ENCODE peak calls at places on chromosomes 11 and 22, in seven cellular contexts. P, D, F, I, Y, S and K are unnamed samples.

GRCh38 chr11:25899761-25900160 is 432.2 kb upstream of the ANO3 start:
- DNase-seq in F (no peak), D (no peak), P (no peak), I (no peak), S (no peak), Y (no peak), K (no peak)

GRCh38 chr11:3609416-3610265 is 32.2 kb downstream of the ART5 start:
- DNase-seq in D (no peak), Y (peak), S (peak), I (peak), P (no peak), F (no peak), K (no peak)

GRCh38 chr11:4094348-4095291 is at the start of gene RRM1:
- DNase-seq in S (peak), Y (peak), I (peak), F (peak), D (peak), P (peak), K (peak)

GRCh38 chr22:29528144-29528543 is 25.4 kb downstream of the THOC5 start:
- DNase-seq in D (no peak), P (no peak), S (no peak), I (no peak), Y (no peak), F (no peak), K (peak)

GRCh38 chr22:39567135-39567946 is 3.2 kb upstream of the CACNA1I start:
- DNase-seq in S (no peak), I (no peak), F (no peak), P (no peak), Y (peak), D (no peak), K (no peak)

GRCh38 chr22:20463324-20464095 is 25.9 kb upstream of the SCARF2 start:
- DNase-seq in Y (peak), D (no peak), I (no peak), S (no peak), F (no peak), P (no peak), K (no peak)

GRCh38 chr22:28208036-28208435 is 289.0 kb upstream of the PITPNB start:
- DNase-seq in Y (no peak), P (no peak), D (no peak), I (no peak), S (no peak), F (no peak), K (no peak)

GRCh38 chr11:6095798-6096197 is 11.7 kb upstream of the OR56B4 start:
- DNase-seq in D (no peak), P (no peak), I (no peak), Y (no peak), F (no peak), S (no peak), K (no peak)

GRCh38 chr22:25091449-25091848 is 108.2 kb upstream of the CRYBB3 start:
- DNase-seq in P (no peak), F (no peak), I (no peak), Y (no peak), S (no peak), D (no peak), K (no peak)

GRCh38 chr22:30809086-30809485 is 114.4 kb downstream of the OSBP2 start:
- DNase-seq in F (no peak), Y (no peak), I (no peak), S (no peak), P (no peak), D (no peak), K (no peak)

GRCh38 chr11:66934971-66935779 is 23.0 kb downstream of the PC start:
- DNase-seq in I (no peak), F (no peak), P (no peak), Y (no peak), D (no peak), S (no peak), K (no peak)

GRCh38 chr11:13388741-13389140 is 74.3 kb downstream of the BTBD10 start:
- DNase-seq in Y (no peak), D (no peak), S (no peak), P (no peak), F (no peak), I (no peak), K (no peak)

GRCh38 chr11:120568572-120569307 is 57.2 kb downstream of the GRIK4 start:
- DNase-seq in F (no peak), Y (no peak), D (no peak), P (no peak), I (no peak), S (no peak), K (no peak)

GRCh38 chr11:77140231-77140959 is 12.3 kb downstream of the MYO7A start:
- DNase-seq in F (no peak), I (no peak), Y (no peak), P (no peak), S (no peak), D (no peak), K (no peak)

GRCh38 chr11:76267563-76267962 is 61.3 kb upstream of the WNT11 start:
- DNase-seq in F (no peak), Y (no peak), S (no peak), D (no peak), P (no peak), I (no peak), K (no peak)

GRCh38 chr11:38278457-38279141 is 1680.6 kb upstream of the RAG2 start:
- DNase-seq in D (no peak), P (no peak), F (no peak), S (no peak), I (no peak), Y (no peak), K (no peak)

GRCh38 chr11:65215441-65216076 is 33.8 kb downstream of the CAPN1 start:
- DNase-seq in S (peak), D (no peak), I (no peak), F (no peak), Y (peak), P (no peak), K (no peak)